ENCODE peak calls at places on chromosomes 1 and 21, in ten cellular contexts. One of them, this sample, is unnamed.

GRCh38 chr1:229572286-229572685 is 13.8 kb upstream of the ABCB10 start:
- DNase-seq in heart right ventricle: no peak
- DNase-seq in testis: no peak
- DNase-seq in K562: no peak
- DNase-seq in lower lobe of right lung: no peak
- DNase-seq in stomach: no peak
- DNase-seq in H9: no peak
- DNase-seq in OCI-LY7: no peak
- DNase-seq in effector memory CD4-positive, alpha-beta T cell: no peak
- DNase-seq in cardiac muscle cell: no peak
- DNase-seq in this sample: no peak

GRCh38 chr1:224615861-224616760 is at the start of gene CNIH3:
- DNase-seq in heart right ventricle: no peak
- DNase-seq in testis: peak; percentile 58
- DNase-seq in K562: no peak
- DNase-seq in lower lobe of right lung: no peak
- DNase-seq in stomach: peak; percentile 53
- DNase-seq in H9: peak; percentile 90
- DNase-seq in OCI-LY7: no peak
- DNase-seq in effector memory CD4-positive, alpha-beta T cell: no peak
- DNase-seq in cardiac muscle cell: peak; percentile 55
- DNase-seq in this sample: peak; percentile 29

GRCh38 chr21:35398366-35398982 is 349.4 kb upstream of the RUNX1 start:
- DNase-seq in heart right ventricle: no peak
- DNase-seq in testis: no peak
- DNase-seq in K562: no peak
- DNase-seq in lower lobe of right lung: no peak
- DNase-seq in stomach: no peak
- DNase-seq in H9: no peak
- DNase-seq in OCI-LY7: no peak
- DNase-seq in effector memory CD4-positive, alpha-beta T cell: no peak
- DNase-seq in cardiac muscle cell: peak; percentile 40
- DNase-seq in this sample: no peak

GRCh38 chr21:31480228-31480627 is 136.2 kb upstream of the TIAM1 start:
- DNase-seq in heart right ventricle: no peak
- DNase-seq in testis: no peak
- DNase-seq in K562: no peak
- DNase-seq in lower lobe of right lung: no peak
- DNase-seq in stomach: no peak
- DNase-seq in H9: no peak
- DNase-seq in OCI-LY7: no peak
- DNase-seq in effector memory CD4-positive, alpha-beta T cell: no peak
- DNase-seq in cardiac muscle cell: no peak
- DNase-seq in this sample: no peak

GRCh38 chr1:36523850-36524249 is 41.1 kb upstream of the CSF3R start:
- DNase-seq in heart right ventricle: no peak
- DNase-seq in testis: no peak
- DNase-seq in K562: no peak
- DNase-seq in lower lobe of right lung: no peak
- DNase-seq in stomach: no peak
- DNase-seq in H9: no peak
- DNase-seq in OCI-LY7: no peak
- DNase-seq in effector memory CD4-positive, alpha-beta T cell: no peak
- DNase-seq in cardiac muscle cell: no peak
- DNase-seq in this sample: no peak

GRCh38 chr1:154845879-154846278 is 24.2 kb downstream of the KCNN3 start:
- DNase-seq in heart right ventricle: peak; percentile 32
- DNase-seq in testis: no peak
- DNase-seq in K562: no peak
- DNase-seq in lower lobe of right lung: no peak
- DNase-seq in stomach: no peak
- DNase-seq in H9: no peak
- DNase-seq in OCI-LY7: no peak
- DNase-seq in effector memory CD4-positive, alpha-beta T cell: no peak
- DNase-seq in cardiac muscle cell: no peak
- DNase-seq in this sample: no peak

GRCh38 chr1:213099682-213100399 is 48.8 kb downstream of the RPS6KC1 start:
- DNase-seq in heart right ventricle: no peak
- DNase-seq in testis: no peak
- DNase-seq in K562: no peak
- DNase-seq in lower lobe of right lung: no peak
- DNase-seq in stomach: no peak
- DNase-seq in H9: no peak
- DNase-seq in OCI-LY7: no peak
- DNase-seq in effector memory CD4-positive, alpha-beta T cell: no peak
- DNase-seq in cardiac muscle cell: no peak
- DNase-seq in this sample: no peak

GRCh38 chr1:223835754-223836153 is 10.0 kb downstream of the TP53BP2 start:
- DNase-seq in heart right ventricle: no peak
- DNase-seq in testis: no peak
- DNase-seq in K562: no peak
- DNase-seq in lower lobe of right lung: no peak
- DNase-seq in stomach: no peak
- DNase-seq in H9: no peak
- DNase-seq in OCI-LY7: no peak
- DNase-seq in effector memory CD4-positive, alpha-beta T cell: no peak
- DNase-seq in cardiac muscle cell: peak; percentile 45
- DNase-seq in this sample: no peak

GRCh38 chr1:167416506-167416905 is 101.8 kb downstream of the CD247 start:
- DNase-seq in heart right ventricle: no peak
- DNase-seq in testis: no peak
- DNase-seq in K562: no peak
- DNase-seq in lower lobe of right lung: peak; percentile 74
- DNase-seq in stomach: no peak
- DNase-seq in H9: no peak
- DNase-seq in OCI-LY7: no peak
- DNase-seq in effector memory CD4-positive, alpha-beta T cell: no peak
- DNase-seq in cardiac muscle cell: no peak
- DNase-seq in this sample: no peak

GRCh38 chr21:20627594-20627993 is 370.6 kb upstream of the NCAM2 start:
- DNase-seq in heart right ventricle: no peak
- DNase-seq in testis: no peak
- DNase-seq in K562: no peak
- DNase-seq in lower lobe of right lung: no peak
- DNase-seq in stomach: no peak
- DNase-seq in H9: peak; percentile 57
- DNase-seq in OCI-LY7: no peak
- DNase-seq in effector memory CD4-positive, alpha-beta T cell: no peak
- DNase-seq in cardiac muscle cell: no peak
- DNase-seq in this sample: no peak

GRCh38 chr1:99661780-99662179 is 15.9 kb downstream of the PALMD start:
- DNase-seq in heart right ventricle: no peak
- DNase-seq in testis: no peak
- DNase-seq in K562: no peak
- DNase-seq in lower lobe of right lung: no peak
- DNase-seq in stomach: no peak
- DNase-seq in H9: no peak
- DNase-seq in OCI-LY7: no peak
- DNase-seq in effector memory CD4-positive, alpha-beta T cell: no peak
- DNase-seq in cardiac muscle cell: peak; percentile 70
- DNase-seq in this sample: no peak

GRCh38 chr1:7013833-7014639 is 228.8 kb downstream of the CAMTA1 start:
- DNase-seq in heart right ventricle: peak; percentile 48
- DNase-seq in testis: peak; percentile 42
- DNase-seq in K562: peak; percentile 2
- DNase-seq in lower lobe of right lung: no peak
- DNase-seq in stomach: no peak
- DNase-seq in H9: no peak
- DNase-seq in OCI-LY7: no peak
- DNase-seq in effector memory CD4-positive, alpha-beta T cell: no peak
- DNase-seq in cardiac muscle cell: no peak
- DNase-seq in this sample: no peak

GRCh38 chr1:156475568-156476500 is 24.7 kb downstream of the MEF2D start:
- DNase-seq in heart right ventricle: peak; percentile 77
- DNase-seq in testis: peak; percentile 73
- DNase-seq in K562: no peak
- DNase-seq in lower lobe of right lung: no peak
- DNase-seq in stomach: peak; percentile 66
- DNase-seq in H9: no peak
- DNase-seq in OCI-LY7: no peak
- DNase-seq in effector memory CD4-positive, alpha-beta T cell: no peak
- DNase-seq in cardiac muscle cell: no peak
- DNase-seq in this sample: no peak

GRCh38 chr1:56450004-56450666 is 129.2 kb downstream of the PLPP3 start:
- DNase-seq in heart right ventricle: no peak
- DNase-seq in testis: no peak
- DNase-seq in K562: no peak
- DNase-seq in lower lobe of right lung: no peak
- DNase-seq in stomach: no peak
- DNase-seq in H9: peak; percentile 39
- DNase-seq in OCI-LY7: no peak
- DNase-seq in effector memory CD4-positive, alpha-beta T cell: no peak
- DNase-seq in cardiac muscle cell: no peak
- DNase-seq in this sample: no peak

GRCh38 chr1:227632325-227632724 is 69.0 kb downstream of the ZNF678 start:
- DNase-seq in heart right ventricle: no peak
- DNase-seq in testis: no peak
- DNase-seq in K562: no peak
- DNase-seq in lower lobe of right lung: no peak
- DNase-seq in stomach: no peak
- DNase-seq in H9: no peak
- DNase-seq in OCI-LY7: no peak
- DNase-seq in effector memory CD4-positive, alpha-beta T cell: no peak
- DNase-seq in cardiac muscle cell: no peak
- DNase-seq in this sample: no peak
- H3K9me3 ChIP-seq in heart right ventricle: peaks cover 40% of the 10 kb centered on the region
- H3K9me3 ChIP-seq in testis: no peaks in the 10 kb centered on the region
- H3K9me3 ChIP-seq in K562: peaks cover 4% of the 10 kb centered on the region
- H3K9me3 ChIP-seq in lower lobe of right lung: peaks cover 86% of the 10 kb centered on the region
- H3K9me3 ChIP-seq in stomach: peaks cover 100% of the 10 kb centered on the region
- H3K9me3 ChIP-seq in H9: peaks cover 6% of the 10 kb centered on the region
- H3K9me3 ChIP-seq in OCI-LY7: no peaks in the 10 kb centered on the region
- H3K9me3 ChIP-seq in effector memory CD4-positive, alpha-beta T cell: peaks cover 18% of the 10 kb centered on the region
- H3K9me3 ChIP-seq in cardiac muscle cell: no peaks in the 10 kb centered on the region
- H3K9me3 ChIP-seq in this sample: peaks cover 12% of the 10 kb centered on the region

DNA sequence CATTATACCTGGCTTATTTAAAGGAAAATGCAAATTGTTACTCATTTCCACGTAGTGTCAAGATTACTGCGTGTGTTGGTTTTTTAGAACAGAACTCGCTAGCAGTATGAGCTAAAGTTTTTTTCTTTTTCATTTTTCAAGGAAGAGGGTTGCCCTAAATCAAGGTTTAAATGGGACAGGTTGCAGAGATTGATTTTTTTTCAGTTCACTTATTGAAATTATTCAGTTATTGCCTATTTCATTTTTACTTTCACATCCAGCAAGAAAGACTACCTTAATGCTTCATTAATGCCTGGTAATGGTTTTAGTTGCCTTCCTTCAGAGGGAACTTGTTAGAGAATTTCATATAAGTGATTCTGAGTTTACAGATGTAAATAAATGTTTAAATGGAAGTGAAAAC is 5.6 kb downstream of the FAM20B start:
- DNase-seq in heart right ventricle: no peak
- DNase-seq in testis: no peak
- DNase-seq in K562: no peak
- DNase-seq in lower lobe of right lung: no peak
- DNase-seq in stomach: no peak
- DNase-seq in H9: no peak
- DNase-seq in OCI-LY7: no peak
- DNase-seq in effector memory CD4-positive, alpha-beta T cell: no peak
- DNase-seq in cardiac muscle cell: no peak
- DNase-seq in this sample: no peak
- H3K9me3 ChIP-seq in heart right ventricle: no peaks in the 10 kb centered on the region
- H3K9me3 ChIP-seq in testis: no peaks in the 10 kb centered on the region
- H3K9me3 ChIP-seq in K562: no peaks in the 10 kb centered on the region
- H3K9me3 ChIP-seq in lower lobe of right lung: no peaks in the 10 kb centered on the region
- H3K9me3 ChIP-seq in stomach: no peaks in the 10 kb centered on the region
- H3K9me3 ChIP-seq in H9: no peaks in the 10 kb centered on the region
- H3K9me3 ChIP-seq in OCI-LY7: no peaks in the 10 kb centered on the region
- H3K9me3 ChIP-seq in effector memory CD4-positive, alpha-beta T cell: no peaks in the 10 kb centered on the region
- H3K9me3 ChIP-seq in cardiac muscle cell: no peaks in the 10 kb centered on the region
- H3K9me3 ChIP-seq in this sample: no peaks in the 10 kb centered on the region

GRCh38 chr1:243229526-243229925 is 25.6 kb downstream of the CEP170 start:
- DNase-seq in heart right ventricle: no peak
- DNase-seq in testis: no peak
- DNase-seq in K562: no peak
- DNase-seq in lower lobe of right lung: no peak
- DNase-seq in stomach: no peak
- DNase-seq in H9: no peak
- DNase-seq in OCI-LY7: no peak
- DNase-seq in effector memory CD4-positive, alpha-beta T cell: no peak
- DNase-seq in cardiac muscle cell: no peak
- DNase-seq in this sample: no peak

GRCh38 chr1:243234978-243235657 is 20.0 kb downstream of the CEP170 start:
- DNase-seq in heart right ventricle: no peak
- DNase-seq in testis: no peak
- DNase-seq in K562: no peak
- DNase-seq in lower lobe of right lung: no peak
- DNase-seq in stomach: no peak
- DNase-seq in H9: no peak
- DNase-seq in OCI-LY7: no peak
- DNase-seq in effector memory CD4-positive, alpha-beta T cell: no peak
- DNase-seq in cardiac muscle cell: peak; percentile 48
- DNase-seq in this sample: no peak

GRCh38 chr1:243233908-243234307 is 21.2 kb downstream of the CEP170 start:
- DNase-seq in heart right ventricle: no peak
- DNase-seq in testis: no peak
- DNase-seq in K562: no peak
- DNase-seq in lower lobe of right lung: no peak
- DNase-seq in stomach: no peak
- DNase-seq in H9: no peak
- DNase-seq in OCI-LY7: no peak
- DNase-seq in effector memory CD4-positive, alpha-beta T cell: no peak
- DNase-seq in cardiac muscle cell: peak; percentile 79
- DNase-seq in this sample: no peak

GRCh38 chr1:243227596-243227995 is 27.5 kb downstream of the CEP170 start:
- DNase-seq in heart right ventricle: no peak
- DNase-seq in testis: no peak
- DNase-seq in K562: no peak
- DNase-seq in lower lobe of right lung: no peak
- DNase-seq in stomach: no peak
- DNase-seq in H9: no peak
- DNase-seq in OCI-LY7: no peak
- DNase-seq in effector memory CD4-positive, alpha-beta T cell: no peak
- DNase-seq in cardiac muscle cell: no peak
- DNase-seq in this sample: no peak

GRCh38 chr1:243230914-243231313 is 24.2 kb downstream of the CEP170 start:
- DNase-seq in heart right ventricle: no peak
- DNase-seq in testis: no peak
- DNase-seq in K562: peak; percentile 44
- DNase-seq in lower lobe of right lung: no peak
- DNase-seq in stomach: no peak
- DNase-seq in H9: no peak
- DNase-seq in OCI-LY7: peak; percentile 46
- DNase-seq in effector memory CD4-positive, alpha-beta T cell: no peak
- DNase-seq in cardiac muscle cell: peak; percentile 28
- DNase-seq in this sample: no peak
- H3K9me3 ChIP-seq in heart right ventricle: peaks cover 18% of the 10 kb centered on the region
- H3K9me3 ChIP-seq in testis: no peaks in the 10 kb centered on the region
- H3K9me3 ChIP-seq in K562: peaks cover 13% of the 10 kb centered on the region
- H3K9me3 ChIP-seq in lower lobe of right lung: peaks cover 27% of the 10 kb centered on the region
- H3K9me3 ChIP-seq in stomach: peaks cover 28% of the 10 kb centered on the region
- H3K9me3 ChIP-seq in H9: peaks cover 7% of the 10 kb centered on the region
- H3K9me3 ChIP-seq in OCI-LY7: peaks cover 79% of the 10 kb centered on the region
- H3K9me3 ChIP-seq in effector memory CD4-positive, alpha-beta T cell: no peaks in the 10 kb centered on the region
- H3K9me3 ChIP-seq in cardiac muscle cell: no peaks in the 10 kb centered on the region
- H3K9me3 ChIP-seq in this sample: peaks cover 6% of the 10 kb centered on the region

DNA sequence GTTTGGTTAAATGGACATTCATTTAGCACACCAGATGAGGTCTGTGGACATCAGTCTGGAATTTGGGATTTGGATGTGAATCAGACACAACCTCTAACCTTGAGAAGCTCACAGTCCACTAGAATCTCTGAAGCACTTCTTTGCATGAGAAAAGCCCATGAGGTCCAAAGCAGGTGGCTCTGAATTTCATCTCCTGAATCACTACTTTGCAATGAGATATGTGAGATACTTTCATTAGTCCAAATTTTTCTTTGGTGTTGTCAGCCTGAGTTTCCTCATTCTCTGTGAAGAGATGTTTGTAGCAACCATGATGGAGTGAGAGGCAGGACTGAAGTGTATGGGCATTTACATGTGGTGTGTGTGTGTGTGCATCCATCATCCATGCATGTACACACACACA is 16.5 kb upstream of the LCE2D start:
- DNase-seq in heart right ventricle: no peak
- DNase-seq in testis: no peak
- DNase-seq in K562: no peak
- DNase-seq in lower lobe of right lung: no peak
- DNase-seq in stomach: no peak
- DNase-seq in H9: no peak
- DNase-seq in OCI-LY7: no peak
- DNase-seq in effector memory CD4-positive, alpha-beta T cell: no peak
- DNase-seq in cardiac muscle cell: no peak
- DNase-seq in this sample: no peak
- H3K9me3 ChIP-seq in heart right ventricle: no peaks in the 10 kb centered on the region
- H3K9me3 ChIP-seq in testis: no peaks in the 10 kb centered on the region
- H3K9me3 ChIP-seq in K562: no peaks in the 10 kb centered on the region
- H3K9me3 ChIP-seq in lower lobe of right lung: no peaks in the 10 kb centered on the region
- H3K9me3 ChIP-seq in stomach: no peaks in the 10 kb centered on the region
- H3K9me3 ChIP-seq in H9: peaks cover 82% of the 10 kb centered on the region
- H3K9me3 ChIP-seq in OCI-LY7: no peaks in the 10 kb centered on the region
- H3K9me3 ChIP-seq in effector memory CD4-positive, alpha-beta T cell: no peaks in the 10 kb centered on the region
- H3K9me3 ChIP-seq in cardiac muscle cell: no peaks in the 10 kb centered on the region
- H3K9me3 ChIP-seq in this sample: no peaks in the 10 kb centered on the region

This sample was measured in T-helper 17 cell.